ENCODE peak calls at places on chromosome 5, in five cellular contexts. N, X, D, J and R are unnamed samples.

GRCh38 chr5:97839338-97840081 is 656.5 kb upstream of the RIOK2 start:
- DNase-seq in X (no peak), J (no peak), N (no peak), D (no peak), R (no peak)

GRCh38 chr5:78763659-78764189 is 115.2 kb upstream of the LHFPL2 start:
- DNase-seq in J (no peak), N (no peak), D (no peak), X (no peak), R (no peak)

GRCh38 chr5:113776832-113777525 is 263.5 kb downstream of the YTHDC2 start:
- DNase-seq in N (no peak), J (no peak), D (no peak), X (no peak), R (no peak)

GRCh38 chr5:107215581-107215980 is 455.2 kb downstream of the EFNA5 start:
- DNase-seq in D (no peak), N (no peak), J (peak), X (no peak), R (no peak)

GRCh38 chr5:28710360-28710759 is 1672.0 kb upstream of the CDH9 start:
- DNase-seq in X (no peak), D (no peak), J (no peak), N (no peak), R (no peak)

GRCh38 chr5:147673276-147673675 is 109.3 kb downstream of the JAKMIP2 start:
- DNase-seq in X (no peak), J (no peak), D (no peak), N (no peak), R (no peak)

GRCh38 chr5:120096413-120096812 is 367.7 kb upstream of the PRR16 start:
- DNase-seq in N (no peak), X (no peak), J (peak), D (no peak), R (no peak)

GRCh38 chr5:178356459-178356872 is 123.9 kb upstream of the PHYKPL start:
- DNase-seq in X (no peak), N (no peak), D (no peak), J (no peak), R (no peak)

GRCh38 chr5:160369990-160370712 is at the start of gene C1QTNF2:
- DNase-seq in D (peak), N (no peak), J (peak), X (peak), R (no peak)

GRCh38 chr5:83919071-83920041 is 198.7 kb upstream of the HAPLN1 start:
- DNase-seq in J (no peak), N (no peak), X (no peak), D (no peak), R (no peak)

GRCh38 chr5:102226321-102226720 is 69.8 kb downstream of the SLCO4C1 start:
- DNase-seq in D (no peak), X (peak), J (no peak), N (no peak), R (no peak)

GRCh38 chr5:145396888-145397287 is 438.3 kb downstream of the PRELID2 start:
- DNase-seq in D (no peak), N (no peak), J (no peak), X (no peak), R (no peak)

GRCh38 chr5:98583572-98583971 is 189.9 kb upstream of the RGMB start:
- DNase-seq in D (no peak), N (no peak), J (no peak), X (no peak), R (no peak)

GRCh38 chr5:180640765-180641565 is 8.4 kb downstream of the FLT4 start:
- DNase-seq in N (no peak), D (peak), J (no peak), X (no peak), R (no peak)

GRCh38 chr5:154860123-154860522 is 1.7 kb downstream of the CNOT8 start:
- DNase-seq in N (no peak), D (peak), X (no peak), J (no peak), R (no peak)

GRCh38 chr5:156758012-156758791 is 91.9 kb upstream of the PPP1R2B start:
- DNase-seq in J (no peak), N (no peak), D (no peak), X (no peak), R (no peak)

GRCh38 chr5:34469971-34470370 is 186.2 kb upstream of the RAI14 start:
- DNase-seq in X (no peak), D (no peak), N (no peak), J (no peak), R (no peak)

GRCh38 chr5:96198673-96199072 is 234.4 kb downstream of the PCSK1 start:
- DNase-seq in N (no peak), J (no peak), X (no peak), D (no peak), R (no peak)